ENCODE peak calls at places on chromosomes 3 and 15, in six cellular contexts. One of them, this sample, is unnamed.

GRCh38 chr15:65868546-65869126 is 655 bp upstream of the RAB11A start:
- DNase-seq in HCT116: no peak
- DNase-seq in A549: no peak
- DNase-seq in HepG2: no peak
- DNase-seq in HL-60: peak
- DNase-seq in GM23338: peak
- DNase-seq in this sample: no peak

GRCh38 chr15:65184305-65184943 is 718 bp downstream of the CLPX start:
- DNase-seq in HL-60: peak
- DNase-seq in HCT116: no peak
- DNase-seq in GM23338: peak
- DNase-seq in A549: peak
- DNase-seq in HepG2: peak
- DNase-seq in this sample: no peak

GRCh38 chr3:187972454-187972853 is 181.5 kb upstream of the LPP start:
- DNase-seq in HL-60: no peak
- DNase-seq in HepG2: no peak
- DNase-seq in HCT116: no peak
- DNase-seq in GM23338: no peak
- DNase-seq in A549: no peak
- DNase-seq in this sample: no peak

GRCh38 chr3:164479978-164480377 is 598.3 kb downstream of the SI start:
- DNase-seq in HL-60: no peak
- DNase-seq in GM23338: no peak
- DNase-seq in HepG2: no peak
- DNase-seq in A549: no peak
- DNase-seq in HCT116: no peak
- DNase-seq in this sample: no peak

GRCh38 chr3:64266065-64266874 is 41.0 kb upstream of the PRICKLE2 start:
- DNase-seq in HL-60: no peak
- DNase-seq in HepG2: peak
- DNase-seq in GM23338: no peak
- DNase-seq in HCT116: no peak
- DNase-seq in A549: peak
- DNase-seq in this sample: no peak

GRCh38 chr3:188051801-188052228 is 102.1 kb upstream of the LPP start:
- DNase-seq in A549: no peak
- DNase-seq in HepG2: no peak
- DNase-seq in HCT116: no peak
- DNase-seq in GM23338: peak
- DNase-seq in HL-60: no peak
- DNase-seq in this sample: no peak

GRCh38 chr15:40847225-40847961 is 3.5 kb downstream of the SPINT1 start:
- DNase-seq in GM23338: peak
- DNase-seq in HCT116: no peak
- DNase-seq in HepG2: peak
- DNase-seq in HL-60: peak
- DNase-seq in A549: peak
- DNase-seq in this sample: no peak

GRCh38 chr3:50132421-50133282 is 22.5 kb upstream of the SEMA3F start:
- DNase-seq in HL-60: no peak
- DNase-seq in HepG2: no peak
- DNase-seq in HCT116: no peak
- DNase-seq in GM23338: peak
- DNase-seq in A549: no peak
- DNase-seq in this sample: no peak

GRCh38 chr3:43523454-43524053 is 98.3 kb downstream of the ANO10 start:
- DNase-seq in HepG2: peak
- DNase-seq in HCT116: no peak
- DNase-seq in HL-60: no peak
- DNase-seq in A549: no peak
- DNase-seq in GM23338: no peak
- DNase-seq in this sample: no peak

GRCh38 chr15:79283252-79284048 is 928 bp downstream of the ANKRD34C start:
- DNase-seq in HCT116: no peak
- DNase-seq in HepG2: no peak
- DNase-seq in HL-60: peak
- DNase-seq in A549: peak
- DNase-seq in GM23338: peak
- DNase-seq in this sample: no peak

GRCh38 chr3:99846472-99846871 is 28.8 kb downstream of the CMSS1 start:
- DNase-seq in HepG2: peak
- DNase-seq in HL-60: no peak
- DNase-seq in HCT116: no peak
- DNase-seq in GM23338: peak
- DNase-seq in A549: no peak
- DNase-seq in this sample: no peak

GRCh38 chr15:70892002-70892911 is at the start of the genes LRRC49 and THAP10:
- DNase-seq in HL-60: peak
- DNase-seq in GM23338: peak
- DNase-seq in HepG2: peak
- DNase-seq in HCT116: peak
- DNase-seq in A549: peak
- DNase-seq in this sample: peak

GRCh38 chr15:69748131-69748530 is 295.5 kb downstream of the RPLP1 start:
- DNase-seq in HCT116: no peak
- DNase-seq in HepG2: no peak
- DNase-seq in A549: no peak
- DNase-seq in GM23338: no peak
- DNase-seq in HL-60: no peak
- DNase-seq in this sample: no peak

GRCh38 chr3:103052236-103052830 is 617.5 kb downstream of the ZPLD1 start:
- DNase-seq in A549: no peak
- DNase-seq in HL-60: peak
- DNase-seq in HCT116: peak
- DNase-seq in HepG2: no peak
- DNase-seq in GM23338: no peak
- DNase-seq in this sample: no peak

GRCh38 chr15:61069369-61070075 is 159.6 kb downstream of the RORA start:
- DNase-seq in HCT116: no peak
- DNase-seq in A549: no peak
- DNase-seq in HL-60: no peak
- DNase-seq in GM23338: no peak
- DNase-seq in HepG2: no peak
- DNase-seq in this sample: no peak
- TF ChIP-seq CTCF in HCT116: no peak
- TF ChIP-seq CTCF in A549: no peak
- TF ChIP-seq CTCF in HL-60: no peak
- TF ChIP-seq CTCF in GM23338: no peak
- TF ChIP-seq CTCF in HepG2: no peak
- TF ChIP-seq CTCF in this sample: no peak

GRCh38 chr15:57388199-57388863 is 12.0 kb downstream of the CGNL1 start:
- DNase-seq in GM23338: no peak
- DNase-seq in HL-60: no peak
- DNase-seq in HCT116: no peak
- DNase-seq in HepG2: no peak
- DNase-seq in A549: no peak
- DNase-seq in this sample: no peak
- TF ChIP-seq REST in GM23338: no peak
- TF ChIP-seq REST in HL-60: no peak
- TF ChIP-seq REST in HCT116: no peak
- TF ChIP-seq REST in HepG2: no peak
- TF ChIP-seq REST in A549: no peak
- TF ChIP-seq REST in this sample: no peak

GRCh38 chr3:115021061-115021460 is 126.0 kb downstream of the ZBTB20 start:
- DNase-seq in HCT116: no peak
- DNase-seq in A549: no peak
- DNase-seq in HepG2: no peak
- DNase-seq in GM23338: no peak
- DNase-seq in HL-60: no peak
- DNase-seq in this sample: no peak
- TF ChIP-seq CTCF in HCT116: no peak
- TF ChIP-seq CTCF in A549: no peak
- TF ChIP-seq CTCF in HepG2: no peak
- TF ChIP-seq CTCF in GM23338: no peak
- TF ChIP-seq CTCF in HL-60: no peak
- TF ChIP-seq CTCF in this sample: no peak

DNA sequence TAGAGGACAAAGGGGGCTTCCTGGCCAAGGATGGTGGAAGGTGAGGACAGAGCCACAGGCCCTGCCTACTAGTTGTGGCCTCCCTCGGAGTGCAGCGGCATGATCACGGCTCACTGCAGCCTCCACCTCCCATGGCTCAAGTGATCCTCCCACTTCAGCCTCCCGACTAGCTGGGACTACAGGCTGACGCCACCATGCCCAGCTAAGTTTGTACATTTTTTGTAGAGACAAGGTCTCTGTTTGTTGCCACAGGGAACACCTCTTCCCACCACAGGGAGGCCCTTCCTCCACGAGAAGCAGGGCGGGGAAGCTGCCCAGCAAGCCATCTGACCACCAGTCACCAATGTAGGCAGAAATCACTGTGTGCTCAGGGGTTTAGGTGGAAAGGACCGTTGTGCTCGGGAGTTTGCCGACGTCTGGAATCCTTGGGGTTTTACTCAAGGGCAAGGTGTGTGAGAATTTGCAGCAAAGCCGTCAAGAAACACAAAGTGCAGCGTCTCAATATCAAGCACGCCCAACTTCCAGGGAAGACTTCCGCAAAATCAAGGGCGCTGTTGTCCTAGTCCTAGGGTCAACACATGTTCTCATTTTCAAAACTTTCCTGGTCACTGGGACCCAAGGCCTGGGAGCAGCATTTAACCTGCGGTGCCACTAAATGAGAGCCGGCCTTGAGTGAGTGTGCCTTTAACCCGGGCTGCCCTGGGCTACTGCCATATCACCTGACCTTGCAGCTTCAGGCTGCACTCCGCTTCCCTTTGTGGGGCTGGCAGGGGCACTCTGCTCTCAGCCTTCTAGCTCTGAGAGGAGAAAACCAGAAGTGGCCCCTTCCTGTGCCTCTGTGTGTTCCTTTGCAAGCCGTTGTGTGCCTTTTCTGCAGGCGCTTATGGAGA is 65.7 kb downstream of the SLC12A8 start:
- DNase-seq in HL-60: peak
- DNase-seq in A549: no peak
- DNase-seq in HCT116: no peak
- DNase-seq in GM23338: no peak
- DNase-seq in HepG2: no peak
- DNase-seq in this sample: no peak
- TF ChIP-seq REST in HL-60: no peak
- TF ChIP-seq REST in A549: no peak
- TF ChIP-seq REST in HCT116: no peak
- TF ChIP-seq REST in GM23338: no peak
- TF ChIP-seq REST in HepG2: no peak
- TF ChIP-seq REST in this sample: no peak

DNA sequence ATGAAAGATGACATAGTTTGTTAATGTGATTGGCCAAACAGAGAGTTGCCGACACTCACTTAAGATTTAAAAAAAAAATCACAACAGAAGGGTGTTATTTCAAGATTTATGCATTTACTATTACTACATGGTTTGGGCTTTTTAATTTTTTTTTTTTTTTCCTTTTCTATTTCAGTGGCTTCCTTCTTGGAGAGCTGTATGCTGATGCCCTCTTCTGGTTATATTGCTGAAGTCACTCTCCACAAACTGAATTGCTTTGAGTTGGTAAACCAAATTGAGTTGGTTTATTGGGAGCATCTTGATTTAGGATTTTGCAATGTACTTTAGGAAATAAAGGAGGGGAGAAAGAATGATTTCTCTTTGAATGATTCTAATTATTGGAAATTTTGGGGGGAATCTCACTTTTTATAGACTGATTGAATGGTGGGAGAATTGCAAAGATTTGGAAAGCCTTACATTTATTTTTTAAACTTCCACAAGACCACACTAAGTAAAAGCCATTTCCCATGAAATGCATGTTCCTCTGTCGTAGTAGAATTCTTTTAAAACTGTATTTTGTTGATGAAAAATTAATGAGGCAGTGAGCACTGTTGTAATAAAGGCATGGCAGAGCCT is 186.6 kb upstream of the FEZF2 start:
- DNase-seq in HL-60: no peak
- DNase-seq in HepG2: no peak
- DNase-seq in GM23338: peak
- DNase-seq in A549: no peak
- DNase-seq in HCT116: peak
- DNase-seq in this sample: no peak
- TF ChIP-seq CTCF in HL-60: no peak
- TF ChIP-seq CTCF in HepG2: peak
- TF ChIP-seq CTCF in GM23338: peak
- TF ChIP-seq CTCF in A549: peak
- TF ChIP-seq CTCF in HCT116: peak
- TF ChIP-seq CTCF in this sample: peak

DNA sequence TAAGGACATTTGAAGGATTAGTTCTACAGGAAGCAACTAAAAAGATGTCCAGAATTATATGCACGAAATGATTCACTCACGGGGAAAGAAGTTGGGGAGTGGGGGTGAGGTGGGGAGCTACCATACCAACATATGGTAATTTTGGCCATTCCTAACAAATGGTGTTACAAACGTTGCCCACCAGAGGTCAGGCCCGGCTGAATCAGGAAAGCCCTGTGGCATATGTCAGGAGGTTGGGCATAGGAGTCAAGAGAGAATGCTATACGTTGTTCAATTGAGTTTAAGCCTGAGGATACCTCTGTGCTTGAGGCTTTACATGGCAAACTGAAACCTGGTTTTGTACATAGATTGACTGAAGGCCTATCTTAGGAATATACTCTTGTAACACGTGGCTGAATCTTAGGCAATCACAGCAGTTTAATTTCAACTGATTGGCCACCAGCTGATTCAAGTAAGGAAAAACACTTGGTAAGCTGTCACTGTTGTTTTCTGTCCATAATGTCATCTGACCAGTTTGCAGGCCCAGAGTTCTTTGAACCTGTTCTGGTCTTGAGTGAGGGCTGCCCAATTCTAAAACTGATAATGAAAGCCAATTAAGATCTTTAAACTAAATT is 23.4 kb upstream of the SLC2A2 start:
- DNase-seq in HL-60: peak
- DNase-seq in GM23338: peak
- DNase-seq in HCT116: peak
- DNase-seq in HepG2: peak
- DNase-seq in A549: peak
- DNase-seq in this sample: no peak
- TF ChIP-seq REST in HL-60: no peak
- TF ChIP-seq REST in GM23338: no peak
- TF ChIP-seq REST in HCT116: no peak
- TF ChIP-seq REST in HepG2: no peak
- TF ChIP-seq REST in A549: no peak
- TF ChIP-seq REST in this sample: no peak

DNA sequence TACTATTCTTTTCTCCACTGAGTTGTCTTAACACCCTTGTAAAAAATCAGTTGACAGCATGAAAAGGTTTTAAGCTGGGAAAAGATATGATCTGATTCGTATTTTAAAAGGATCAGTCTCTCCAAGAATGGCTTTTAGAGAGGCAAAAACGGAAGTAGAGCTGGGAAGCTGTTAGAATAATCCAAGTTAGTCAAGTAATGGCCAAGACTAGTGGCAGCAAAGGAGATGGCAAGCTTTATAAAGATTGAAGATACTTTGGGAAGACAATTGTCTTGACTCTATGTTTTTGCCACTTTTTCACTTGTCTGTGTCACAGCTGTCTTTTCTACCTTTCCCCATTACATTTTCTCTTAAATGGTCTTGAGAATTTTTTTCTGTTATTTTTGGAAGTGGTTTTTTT is 243.5 kb upstream of the MANF start:
- DNase-seq in HCT116: no peak
- DNase-seq in A549: no peak
- DNase-seq in HL-60: no peak
- DNase-seq in GM23338: peak
- DNase-seq in HepG2: no peak
- DNase-seq in this sample: no peak
- TF ChIP-seq CTCF in HCT116: peak
- TF ChIP-seq CTCF in A549: no peak
- TF ChIP-seq CTCF in HL-60: no peak
- TF ChIP-seq CTCF in GM23338: no peak
- TF ChIP-seq CTCF in HepG2: no peak
- TF ChIP-seq CTCF in this sample: no peak

This sample was measured in Panc1.